ENCODE peak calls at places on chromosomes 16 and 17, in seven cellular contexts. One of them, this sample, is unnamed. For H3K4me1, the result is how much of the 10 kb centered on the place peaks cover.

GRCh38 chr16:17518441-17518840 is 47.7 kb upstream of the XYLT1 start:
- DNase-seq in endodermal cell: no peak
- DNase-seq in thoracic aorta: no peak
- DNase-seq in pancreas: no peak
- DNase-seq in small intestine: no peak
- DNase-seq in gastrocnemius medialis: no peak
- DNase-seq in neural progenitor cell: no peak
- DNase-seq in this sample: no peak

GRCh38 chr16:21205303-21205702 is 6.1 kb downstream of the ZP2 start:
- DNase-seq in endodermal cell: no peak
- DNase-seq in thoracic aorta: no peak
- DNase-seq in pancreas: no peak
- DNase-seq in small intestine: no peak
- DNase-seq in gastrocnemius medialis: no peak
- DNase-seq in neural progenitor cell: no peak
- DNase-seq in this sample: no peak

GRCh38 chr17:12195418-12195817 is 174.7 kb downstream of the MAP2K4 start:
- DNase-seq in endodermal cell: no peak
- DNase-seq in thoracic aorta: no peak
- DNase-seq in pancreas: no peak
- DNase-seq in small intestine: no peak
- DNase-seq in gastrocnemius medialis: no peak
- DNase-seq in neural progenitor cell: no peak
- DNase-seq in this sample: no peak

GRCh38 chr16:67704110-67704509 is 15.0 kb downstream of the GFOD2 start:
- DNase-seq in endodermal cell: no peak
- DNase-seq in thoracic aorta: no peak
- DNase-seq in pancreas: no peak
- DNase-seq in small intestine: no peak
- DNase-seq in gastrocnemius medialis: no peak
- DNase-seq in neural progenitor cell: no peak
- DNase-seq in this sample: no peak

GRCh38 chr16:84378567-84378966 is 10.2 kb downstream of the ATP2C2 start:
- DNase-seq in endodermal cell: no peak
- DNase-seq in thoracic aorta: no peak
- DNase-seq in pancreas: peak
- DNase-seq in small intestine: no peak
- DNase-seq in gastrocnemius medialis: no peak
- DNase-seq in neural progenitor cell: no peak
- DNase-seq in this sample: no peak

GRCh38 chr16:57761301-57761700 is 25.7 kb downstream of the KATNB1 start:
- DNase-seq in endodermal cell: no peak
- DNase-seq in thoracic aorta: no peak
- DNase-seq in pancreas: no peak
- DNase-seq in small intestine: no peak
- DNase-seq in gastrocnemius medialis: no peak
- DNase-seq in neural progenitor cell: no peak
- DNase-seq in this sample: no peak

GRCh38 chr16:85274501-85274900 is 162.2 kb upstream of the CIBAR2 start:
- DNase-seq in endodermal cell: no peak
- DNase-seq in thoracic aorta: no peak
- DNase-seq in pancreas: no peak
- DNase-seq in small intestine: no peak
- DNase-seq in gastrocnemius medialis: no peak
- DNase-seq in neural progenitor cell: no peak
- DNase-seq in this sample: no peak

GRCh38 chr17:288802-289356 is 63.7 kb downstream of the RPH3AL start:
- DNase-seq in endodermal cell: no peak
- DNase-seq in thoracic aorta: no peak
- DNase-seq in pancreas: no peak
- DNase-seq in small intestine: no peak
- DNase-seq in gastrocnemius medialis: no peak
- DNase-seq in neural progenitor cell: no peak
- DNase-seq in this sample: no peak

DNA sequence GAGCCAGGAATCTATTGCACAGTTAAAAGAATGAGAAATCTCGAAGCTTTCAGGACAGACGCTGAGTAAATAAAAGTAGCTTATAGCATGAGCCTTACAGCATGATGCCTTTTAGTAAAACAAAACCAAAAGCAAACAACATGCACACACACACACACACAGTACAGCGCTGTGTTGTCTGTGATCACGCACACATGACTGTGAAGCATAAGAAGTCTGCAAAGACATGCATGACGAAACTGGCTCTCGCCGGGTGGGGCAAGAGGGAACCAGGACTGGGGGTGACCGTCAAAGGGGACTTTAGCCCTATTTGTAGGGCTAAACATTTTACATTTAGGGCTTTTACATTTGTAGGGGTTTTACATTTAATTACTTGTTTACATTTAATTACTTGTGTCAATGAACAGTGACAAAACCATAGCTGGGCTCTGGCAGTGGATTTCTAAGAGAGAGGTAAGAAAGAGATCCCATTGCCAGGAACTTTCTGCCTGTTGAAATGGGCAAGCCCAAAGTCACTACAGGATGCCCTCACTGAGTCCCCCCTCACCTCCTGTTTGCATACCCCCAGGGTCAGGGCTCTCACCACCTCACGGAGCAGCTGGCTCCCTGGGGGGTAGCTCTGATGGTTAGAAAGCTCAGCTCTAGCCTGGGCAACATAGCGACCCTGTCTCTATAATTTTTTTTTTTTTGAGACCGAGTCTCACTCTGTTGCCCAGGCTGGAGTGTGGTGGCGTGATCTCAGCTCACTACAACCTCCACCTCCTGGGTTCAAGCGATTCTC is 2.0 kb upstream of the TNFRSF13B start:
- DNase-seq in endodermal cell: peak
- DNase-seq in thoracic aorta: no peak
- DNase-seq in pancreas: no peak
- DNase-seq in small intestine: no peak
- DNase-seq in gastrocnemius medialis: no peak
- DNase-seq in neural progenitor cell: no peak
- DNase-seq in this sample: no peak
- H3K4me1 ChIP-seq in endodermal cell: under half
- H3K4me1 ChIP-seq in thoracic aorta: under half
- H3K4me1 ChIP-seq in pancreas: under half
- H3K4me1 ChIP-seq in small intestine: under half
- H3K4me1 ChIP-seq in gastrocnemius medialis: under half
- H3K4me1 ChIP-seq in neural progenitor cell: under half
- H3K4me1 ChIP-seq in this sample: under half

DNA sequence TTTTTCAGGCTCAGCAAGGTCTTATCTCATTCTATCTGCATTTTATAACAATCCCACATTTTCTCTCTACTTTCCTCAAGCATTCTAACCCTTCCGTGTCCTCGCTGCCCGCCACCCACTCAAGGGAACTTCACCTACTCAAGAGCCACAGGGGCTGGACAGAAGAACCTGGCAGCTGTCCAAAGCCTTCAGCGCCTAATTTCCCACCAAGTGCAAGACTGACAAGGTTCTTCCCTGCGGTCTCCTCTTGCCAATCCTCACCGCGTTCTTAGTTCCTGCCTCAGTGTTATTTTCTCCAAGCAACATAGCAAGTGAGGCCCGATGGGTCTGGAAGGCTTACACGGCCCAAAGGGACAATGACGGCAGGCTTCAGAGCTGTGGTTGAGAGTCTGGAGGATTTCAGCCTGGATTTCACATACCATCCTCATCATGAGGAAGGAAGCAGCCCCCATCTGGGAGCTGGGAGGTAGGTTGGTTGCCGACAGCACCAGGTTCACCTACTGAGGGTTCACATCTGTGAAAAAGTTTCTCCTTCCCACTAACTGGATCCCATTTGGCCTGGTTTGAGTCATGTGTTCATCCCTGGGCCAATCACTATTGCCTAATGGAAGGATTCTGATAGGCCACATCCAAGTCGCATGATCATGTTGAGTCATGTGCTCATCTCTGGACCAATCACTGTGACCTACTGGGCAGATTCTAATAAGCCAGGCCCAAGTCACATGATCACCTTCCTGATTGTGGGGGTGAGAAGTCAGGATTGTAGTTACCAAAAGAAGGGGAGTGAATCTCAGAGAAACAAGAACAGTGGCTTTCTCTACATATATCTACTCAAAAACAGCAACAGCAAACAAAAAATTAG is 108.2 kb downstream of the N4BP1 start:
- DNase-seq in endodermal cell: no peak
- DNase-seq in thoracic aorta: no peak
- DNase-seq in pancreas: no peak
- DNase-seq in small intestine: no peak
- DNase-seq in gastrocnemius medialis: no peak
- DNase-seq in neural progenitor cell: no peak
- DNase-seq in this sample: peak
- H3K4me1 ChIP-seq in endodermal cell: under half
- H3K4me1 ChIP-seq in thoracic aorta: under half
- H3K4me1 ChIP-seq in pancreas: under half
- H3K4me1 ChIP-seq in small intestine: under half
- H3K4me1 ChIP-seq in gastrocnemius medialis: under half
- H3K4me1 ChIP-seq in neural progenitor cell: under half
- H3K4me1 ChIP-seq in this sample: under half

GRCh38 chr17:78973792-78974520 is 5.8 kb downstream of the LGALS3BP start:
- DNase-seq in endodermal cell: no peak
- DNase-seq in thoracic aorta: no peak
- DNase-seq in pancreas: peak
- DNase-seq in small intestine: no peak
- DNase-seq in gastrocnemius medialis: no peak
- DNase-seq in neural progenitor cell: no peak
- DNase-seq in this sample: no peak

GRCh38 chr17:78976907-78977680 is 2.6 kb downstream of the LGALS3BP start:
- DNase-seq in endodermal cell: no peak
- DNase-seq in thoracic aorta: no peak
- DNase-seq in pancreas: no peak
- DNase-seq in small intestine: no peak
- DNase-seq in gastrocnemius medialis: no peak
- DNase-seq in neural progenitor cell: no peak
- DNase-seq in this sample: no peak

GRCh38 chr17:78973196-78973595 is 6.5 kb downstream of the LGALS3BP start:
- DNase-seq in endodermal cell: peak
- DNase-seq in thoracic aorta: no peak
- DNase-seq in pancreas: no peak
- DNase-seq in small intestine: no peak
- DNase-seq in gastrocnemius medialis: no peak
- DNase-seq in neural progenitor cell: peak
- DNase-seq in this sample: no peak

GRCh38 chr17:78972507-78973105 is 7.1 kb downstream of the LGALS3BP start:
- DNase-seq in endodermal cell: peak
- DNase-seq in thoracic aorta: no peak
- DNase-seq in pancreas: no peak
- DNase-seq in small intestine: no peak
- DNase-seq in gastrocnemius medialis: no peak
- DNase-seq in neural progenitor cell: no peak
- DNase-seq in this sample: no peak

DNA sequence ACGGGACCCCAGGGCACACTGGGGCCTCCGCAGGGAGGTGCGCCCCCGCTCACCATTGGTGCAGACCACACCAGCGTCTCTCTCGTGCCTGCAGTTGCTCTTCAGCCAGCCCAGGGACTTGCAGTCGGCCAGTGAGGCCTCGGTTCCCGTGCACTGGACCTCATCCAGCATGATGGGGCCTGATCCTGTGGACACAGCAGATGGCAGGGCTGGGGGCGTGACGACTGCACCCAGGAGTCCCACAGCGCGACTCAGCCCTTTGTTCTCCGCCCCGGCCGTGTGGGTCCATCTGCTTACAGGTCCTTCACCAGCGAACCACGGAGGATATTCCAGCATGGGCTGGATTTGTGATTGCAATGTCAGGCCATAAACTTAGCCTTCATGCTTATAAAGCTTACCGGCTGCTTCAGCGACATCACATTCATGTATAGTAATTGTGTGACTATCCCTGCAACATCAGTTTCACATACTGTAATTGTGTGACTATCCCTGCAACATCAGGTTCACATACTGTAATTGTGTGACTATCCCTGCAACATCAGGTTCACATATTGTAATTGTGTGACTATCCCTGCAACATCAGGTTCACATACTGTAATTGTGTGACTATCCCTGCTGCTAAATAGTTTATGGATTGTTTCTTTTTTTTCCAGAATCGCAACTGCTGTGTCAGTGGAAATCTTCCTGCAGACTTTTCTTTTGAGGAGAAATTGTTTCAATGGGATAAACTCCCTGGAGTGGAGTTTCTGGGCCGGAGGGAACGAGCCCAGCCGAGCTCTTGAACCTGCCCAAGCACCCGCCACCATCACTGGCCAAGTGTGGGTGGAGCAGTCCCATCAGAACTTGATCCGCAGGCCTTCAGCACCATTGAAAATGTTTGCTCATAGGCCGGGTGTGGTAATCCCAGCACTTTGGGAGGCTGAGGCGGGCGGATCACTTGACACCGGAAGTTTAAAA is 4.8 kb downstream of the LGALS3BP start:
- DNase-seq in endodermal cell: peak
- DNase-seq in thoracic aorta: peak
- DNase-seq in pancreas: peak
- DNase-seq in small intestine: no peak
- DNase-seq in gastrocnemius medialis: peak
- DNase-seq in neural progenitor cell: no peak
- DNase-seq in this sample: peak
- H3K4me1 ChIP-seq in endodermal cell: under half
- H3K4me1 ChIP-seq in thoracic aorta: under half
- H3K4me1 ChIP-seq in pancreas: under half
- H3K4me1 ChIP-seq in small intestine: under half
- H3K4me1 ChIP-seq in gastrocnemius medialis: under half
- H3K4me1 ChIP-seq in neural progenitor cell: under half
- H3K4me1 ChIP-seq in this sample: under half

GRCh38 chr16:50316102-50316847 is 49.9 kb downstream of the ADCY7 start:
- DNase-seq in endodermal cell: no peak
- DNase-seq in thoracic aorta: no peak
- DNase-seq in pancreas: no peak
- DNase-seq in small intestine: no peak
- DNase-seq in gastrocnemius medialis: no peak
- DNase-seq in neural progenitor cell: no peak
- DNase-seq in this sample: no peak

GRCh38 chr16:50315346-50315997 is 49.1 kb downstream of the ADCY7 start:
- DNase-seq in endodermal cell: no peak
- DNase-seq in thoracic aorta: no peak
- DNase-seq in pancreas: no peak
- DNase-seq in small intestine: no peak
- DNase-seq in gastrocnemius medialis: no peak
- DNase-seq in neural progenitor cell: no peak
- DNase-seq in this sample: no peak

GRCh38 chr16:50313596-50314483 is 47.5 kb downstream of the ADCY7 start:
- DNase-seq in endodermal cell: peak
- DNase-seq in thoracic aorta: no peak
- DNase-seq in pancreas: peak
- DNase-seq in small intestine: no peak
- DNase-seq in gastrocnemius medialis: peak
- DNase-seq in neural progenitor cell: no peak
- DNase-seq in this sample: no peak

GRCh38 chr16:50316848-50317630 is 50.7 kb downstream of the ADCY7 start:
- DNase-seq in endodermal cell: no peak
- DNase-seq in thoracic aorta: no peak
- DNase-seq in pancreas: no peak
- DNase-seq in small intestine: no peak
- DNase-seq in gastrocnemius medialis: no peak
- DNase-seq in neural progenitor cell: no peak
- DNase-seq in this sample: no peak

DNA sequence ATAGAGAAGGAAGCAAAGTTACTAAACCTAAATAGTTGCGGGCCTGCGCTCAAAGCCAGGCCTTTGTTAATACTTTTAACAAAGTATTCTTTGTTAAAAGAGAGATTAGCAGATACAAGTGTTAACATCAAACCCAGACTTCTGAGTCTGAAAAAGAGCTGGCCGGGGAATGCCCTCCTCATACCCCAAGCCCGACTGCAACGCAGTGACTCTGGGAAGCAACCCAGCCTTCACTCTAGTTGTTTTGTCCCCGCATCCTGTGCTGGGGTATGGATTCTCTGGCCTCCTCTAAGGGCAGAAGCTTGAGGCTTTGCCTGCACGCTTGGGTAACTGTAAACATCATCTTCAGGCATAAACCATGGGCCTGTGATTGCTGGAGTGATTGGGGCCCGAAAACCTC is 48.3 kb downstream of the ADCY7 start:
- DNase-seq in endodermal cell: no peak
- DNase-seq in thoracic aorta: no peak
- DNase-seq in pancreas: no peak
- DNase-seq in small intestine: no peak
- DNase-seq in gastrocnemius medialis: no peak
- DNase-seq in neural progenitor cell: no peak
- DNase-seq in this sample: no peak
- H3K4me1 ChIP-seq in endodermal cell: under half
- H3K4me1 ChIP-seq in thoracic aorta: under half
- H3K4me1 ChIP-seq in pancreas: under half
- H3K4me1 ChIP-seq in small intestine: under half
- H3K4me1 ChIP-seq in gastrocnemius medialis: under half
- H3K4me1 ChIP-seq in neural progenitor cell: under half
- H3K4me1 ChIP-seq in this sample: under half

This sample was measured in A549.